ENCODE peak calls at places on chromosome 11, in ten cellular contexts. A is MV-4-11; C is DMS153; P is NCI-H1105 treated with DMSO at 0.1 percent for 48 hours; D is osteocyte; Z is fibroblast of pulmonary artery; O is neural crest cell; T is right cardiac atrium; B is SJSA1; S is activated naive CD8-positive, alpha-beta T cell treated with anti-CD3 and anti-CD28 coated beads, Interleukin-2, amount 50 U/mL, for 24 hours. V is an unnamed sample.

GRCh38 chr11:121589946-121590537 is 137.3 kb upstream of the SORL1-AS1 start:
- DNase-seq in A (peak; percentile 97), C (no peak), P (no peak), D (no peak), Z (no peak), O (no peak), T (no peak), B (no peak), S (peak; percentile 24), V (no peak)

GRCh38 chr11:1042626-1043562 is 6.4 kb upstream of the MUC6 start:
- DNase-seq in A (no peak), C (no peak), P (no peak), D (no peak), Z (no peak), O (no peak), T (peak; percentile 38), B (no peak), S (no peak), V (no peak)

GRCh38 chr11:15884792-15885540 is 471.4 kb downstream of the SOX6 start:
- DNase-seq in A (no peak), C (no peak), P (no peak), D (no peak), Z (no peak), O (no peak), T (peak; percentile 72), B (no peak), S (no peak), V (no peak)

GRCh38 chr11:123601737-123602136 is 52.7 kb downstream of the SCN3B start:
- DNase-seq in A (no peak), C (no peak), P (no peak), D (no peak), Z (no peak), O (no peak), T (no peak), B (no peak), S (no peak), V (no peak)

GRCh38 chr11:86446163-86446923 is 71.7 kb downstream of the CCDC81 start:
- DNase-seq in A (no peak), C (no peak), P (no peak), D (peak; percentile 56), Z (no peak), O (no peak), T (no peak), B (no peak), S (no peak), V (no peak)

GRCh38 chr11:35334385-35335090 is 84.8 kb downstream of the SLC1A2 start:
- DNase-seq in A (no peak), C (peak; percentile 40), P (no peak), D (no peak), Z (peak; percentile 49), O (no peak), T (no peak), B (no peak), S (no peak), V (no peak)

GRCh38 chr11:35873721-35874120 is 70.1 kb upstream of the LDLRAD3 start:
- DNase-seq in A (no peak), C (no peak), P (no peak), D (no peak), Z (no peak), O (no peak), T (no peak), B (no peak), S (no peak), V (no peak)

GRCh38 chr11:16607675-16608644 is 130.5 kb upstream of the C11orf58 start:
- DNase-seq in A (no peak), C (peak; percentile 88), P (peak; percentile 98), D (no peak), Z (peak; percentile 49), O (peak; percentile 70), T (peak; percentile 93), B (peak; percentile 90), S (no peak), V (peak; percentile 78)

GRCh38 chr11:60923800-60924109 is 505 bp upstream of the TMEM132A start:
- DNase-seq in A (no peak), C (no peak), P (no peak), D (no peak), Z (no peak), O (no peak), T (peak; percentile 34), B (peak; percentile 45), S (no peak), V (no peak)

GRCh38 chr11:13984616-13985474 is 22.3 kb downstream of the SPON1 start:
- DNase-seq in A (no peak), C (no peak), P (no peak), D (no peak), Z (peak; percentile 16), O (no peak), T (no peak), B (peak; percentile 66), S (no peak), V (no peak)

V was measured in WTC11.